ENCODE peak calls at places on chromosomes 4 and X, in five cellular contexts. One of them, this sample, is unnamed.

GRCh38 chr4:112523764-112524505 is 8.0 kb upstream of the NEUROG2 start:
- DNase-seq in left lung: peak; percentile 93
- DNase-seq in heart right ventricle: peak; percentile 65
- DNase-seq in upper lobe of right lung: peak; percentile 84
- DNase-seq in pancreas: peak; percentile 81
- DNase-seq in this sample: no peak

GRCh38 chr4:80336582-80336981 is 1.1 kb downstream of the CFAP299 start:
- DNase-seq in left lung: no peak
- DNase-seq in heart right ventricle: no peak
- DNase-seq in upper lobe of right lung: peak; percentile 51
- DNase-seq in pancreas: peak; percentile 35
- DNase-seq in this sample: no peak

GRCh38 chr4:73669410-73670183 is 49.4 kb upstream of the RASSF6 start:
- DNase-seq in left lung: no peak
- DNase-seq in heart right ventricle: no peak
- DNase-seq in upper lobe of right lung: no peak
- DNase-seq in pancreas: no peak
- DNase-seq in this sample: peak; percentile 58

GRCh38 chr4:1623390-1623789 is 60.7 kb downstream of the FAM53A start:
- DNase-seq in left lung: no peak
- DNase-seq in heart right ventricle: no peak
- DNase-seq in upper lobe of right lung: no peak
- DNase-seq in pancreas: no peak
- DNase-seq in this sample: no peak

GRCh38 chr4:25030283-25031076 is at the start of gene LGI2:
- DNase-seq in left lung: peak; percentile 80
- DNase-seq in heart right ventricle: peak; percentile 51
- DNase-seq in upper lobe of right lung: peak; percentile 70
- DNase-seq in pancreas: peak; percentile 41
- DNase-seq in this sample: no peak

GRCh38 chr4:5890063-5890727 is 2.7 kb downstream of the CRMP1 start:
- DNase-seq in left lung: peak; percentile 50
- DNase-seq in heart right ventricle: no peak
- DNase-seq in upper lobe of right lung: no peak
- DNase-seq in pancreas: no peak
- DNase-seq in this sample: no peak

GRCh38 chrX:15269120-15269519 is 763 bp downstream of the ASB9 start:
- DNase-seq in left lung: no peak
- DNase-seq in heart right ventricle: no peak
- DNase-seq in upper lobe of right lung: no peak
- DNase-seq in pancreas: no peak
- DNase-seq in this sample: no peak

GRCh38 chrX:34132028-34132427 is at the start of gene FAM47A:
- DNase-seq in left lung: no peak
- DNase-seq in heart right ventricle: no peak
- DNase-seq in upper lobe of right lung: no peak
- DNase-seq in pancreas: no peak
- DNase-seq in this sample: no peak

GRCh38 chr4:159983080-159983479 is 880.2 kb downstream of the RAPGEF2 start:
- DNase-seq in left lung: no peak
- DNase-seq in heart right ventricle: no peak
- DNase-seq in upper lobe of right lung: no peak
- DNase-seq in pancreas: no peak
- DNase-seq in this sample: no peak

GRCh38 chr4:75737398-75737797 is 13.0 kb downstream of the USO1 start:
- DNase-seq in left lung: no peak
- DNase-seq in heart right ventricle: no peak
- DNase-seq in upper lobe of right lung: no peak
- DNase-seq in pancreas: no peak
- DNase-seq in this sample: no peak
- H3K4me1 ChIP-seq in left lung: no peaks in the 10 kb centered on the region
- H3K4me1 ChIP-seq in heart right ventricle: no peaks in the 10 kb centered on the region
- H3K4me1 ChIP-seq in upper lobe of right lung: peaks cover 13% of the 10 kb centered on the region
- H3K4me1 ChIP-seq in pancreas: no peaks in the 10 kb centered on the region
- H3K4me1 ChIP-seq in this sample: peaks cover 30% of the 10 kb centered on the region

GRCh38 chrX:131812847-131813825 is 210.0 kb upstream of the STK26 start:
- DNase-seq in left lung: no peak
- DNase-seq in heart right ventricle: no peak
- DNase-seq in upper lobe of right lung: no peak
- DNase-seq in pancreas: peak; percentile 81
- DNase-seq in this sample: peak; percentile 80
- H3K27ac ChIP-seq in left lung: peak overlapping the region; percentile 81
- H3K27ac ChIP-seq in heart right ventricle: peak overlapping the region; percentile 62
- H3K27ac ChIP-seq in upper lobe of right lung: peak overlapping the region; percentile 76
- H3K27ac ChIP-seq in pancreas: peak overlapping the region; percentile 42
- H3K27ac ChIP-seq in this sample: peak overlapping the region; percentile 67

GRCh38 chrX:12972867-12973560 is 1.9 kb upstream of the TMSB4X start:
- DNase-seq in left lung: no peak
- DNase-seq in heart right ventricle: no peak
- DNase-seq in upper lobe of right lung: no peak
- DNase-seq in pancreas: no peak
- DNase-seq in this sample: no peak
- H3K4me1 ChIP-seq in left lung: no peaks in the 10 kb centered on the region
- H3K4me1 ChIP-seq in heart right ventricle: no peaks in the 10 kb centered on the region
- H3K4me1 ChIP-seq in upper lobe of right lung: peaks cover 6% of the 10 kb centered on the region
- H3K4me1 ChIP-seq in pancreas: no peaks in the 10 kb centered on the region
- H3K4me1 ChIP-seq in this sample: no peaks in the 10 kb centered on the region

DNA sequence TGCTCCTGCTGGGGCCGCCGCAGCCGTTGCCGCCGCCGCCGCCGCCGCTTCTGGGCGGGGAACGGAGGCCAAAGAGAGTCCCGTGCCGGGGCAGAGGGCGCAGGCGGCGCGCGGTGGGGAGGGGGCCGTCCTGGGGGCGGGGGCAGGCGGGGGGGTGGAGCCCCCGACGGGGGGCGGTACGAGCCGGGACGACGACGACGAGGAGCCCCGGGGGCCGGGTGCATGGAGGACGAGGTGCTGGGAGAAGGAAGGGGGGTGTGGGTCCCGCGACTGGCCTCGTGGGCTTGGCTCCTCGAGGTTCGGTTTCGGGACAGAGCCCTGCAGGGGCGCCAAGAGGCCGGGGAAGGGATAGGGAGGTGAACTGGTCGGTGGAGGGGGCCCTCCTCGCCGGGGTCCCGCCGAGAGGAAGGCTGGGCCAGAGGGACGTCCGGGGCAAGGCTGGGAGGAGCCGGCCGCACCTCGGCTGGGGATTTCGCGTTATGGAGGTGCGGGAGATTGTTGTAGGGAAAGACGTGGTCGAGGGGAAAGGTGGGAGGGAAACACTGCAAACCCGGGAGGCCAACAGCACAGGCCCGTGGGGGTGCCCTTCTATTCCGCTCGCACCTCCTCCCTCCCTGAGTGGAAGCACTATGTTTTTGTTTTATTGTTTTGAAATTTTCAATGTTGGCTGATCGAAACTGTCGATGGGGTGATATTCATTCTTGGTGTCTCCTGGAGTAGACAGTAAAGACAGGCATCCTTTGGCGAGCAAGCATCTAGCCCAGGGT is 1.9 kb downstream of the BCORL1 start:
- DNase-seq in left lung: peak; percentile 85
- DNase-seq in heart right ventricle: peak; percentile 40
- DNase-seq in upper lobe of right lung: peak; percentile 73
- DNase-seq in pancreas: peak; percentile 32
- DNase-seq in this sample: peak; percentile 28
- H3K27ac ChIP-seq in left lung: no peak overlapping the region
- H3K27ac ChIP-seq in heart right ventricle: peak overlapping the region; percentile 41
- H3K27ac ChIP-seq in upper lobe of right lung: no peak overlapping the region
- H3K27ac ChIP-seq in pancreas: no peak overlapping the region
- H3K27ac ChIP-seq in this sample: no peak overlapping the region

DNA sequence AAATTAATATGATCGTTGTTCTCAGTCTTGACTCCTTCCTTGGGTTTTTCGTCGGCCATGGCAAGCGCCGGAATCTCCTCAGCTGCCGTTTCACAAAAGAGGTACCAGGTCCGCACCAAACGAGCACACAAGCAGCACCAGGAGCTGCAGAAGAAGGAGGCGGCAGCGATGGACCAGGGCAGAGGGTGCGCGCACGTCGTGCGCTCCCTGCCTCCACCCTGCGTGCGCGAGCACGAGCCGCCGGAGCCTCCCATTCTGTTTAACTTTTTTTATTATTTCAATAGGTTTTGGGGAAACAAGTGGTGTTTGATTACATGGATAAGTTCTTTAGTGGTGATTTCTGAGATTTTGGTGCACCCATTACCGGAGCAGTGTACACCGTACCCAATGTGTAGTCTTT is 158.2 kb downstream of the PLS3 start:
- DNase-seq in left lung: no peak
- DNase-seq in heart right ventricle: no peak
- DNase-seq in upper lobe of right lung: no peak
- DNase-seq in pancreas: no peak
- DNase-seq in this sample: no peak
- H3K4me1 ChIP-seq in left lung: no peaks in the 10 kb centered on the region
- H3K4me1 ChIP-seq in heart right ventricle: no peaks in the 10 kb centered on the region
- H3K4me1 ChIP-seq in upper lobe of right lung: no peaks in the 10 kb centered on the region
- H3K4me1 ChIP-seq in pancreas: no peaks in the 10 kb centered on the region
- H3K4me1 ChIP-seq in this sample: no peaks in the 10 kb centered on the region

GRCh38 chrX:121132675-121133074 is 85.3 kb downstream of the GLUD2 start:
- DNase-seq in left lung: no peak
- DNase-seq in heart right ventricle: no peak
- DNase-seq in upper lobe of right lung: no peak
- DNase-seq in pancreas: no peak
- DNase-seq in this sample: no peak

GRCh38 chrX:121135488-121136207 is 88.2 kb downstream of the GLUD2 start:
- DNase-seq in left lung: no peak
- DNase-seq in heart right ventricle: no peak
- DNase-seq in upper lobe of right lung: no peak
- DNase-seq in pancreas: no peak
- DNase-seq in this sample: no peak
- H3K27ac ChIP-seq in left lung: no peak overlapping the region
- H3K27ac ChIP-seq in heart right ventricle: no peak overlapping the region
- H3K27ac ChIP-seq in upper lobe of right lung: no peak overlapping the region
- H3K27ac ChIP-seq in pancreas: no peak overlapping the region
- H3K27ac ChIP-seq in this sample: no peak overlapping the region

DNA sequence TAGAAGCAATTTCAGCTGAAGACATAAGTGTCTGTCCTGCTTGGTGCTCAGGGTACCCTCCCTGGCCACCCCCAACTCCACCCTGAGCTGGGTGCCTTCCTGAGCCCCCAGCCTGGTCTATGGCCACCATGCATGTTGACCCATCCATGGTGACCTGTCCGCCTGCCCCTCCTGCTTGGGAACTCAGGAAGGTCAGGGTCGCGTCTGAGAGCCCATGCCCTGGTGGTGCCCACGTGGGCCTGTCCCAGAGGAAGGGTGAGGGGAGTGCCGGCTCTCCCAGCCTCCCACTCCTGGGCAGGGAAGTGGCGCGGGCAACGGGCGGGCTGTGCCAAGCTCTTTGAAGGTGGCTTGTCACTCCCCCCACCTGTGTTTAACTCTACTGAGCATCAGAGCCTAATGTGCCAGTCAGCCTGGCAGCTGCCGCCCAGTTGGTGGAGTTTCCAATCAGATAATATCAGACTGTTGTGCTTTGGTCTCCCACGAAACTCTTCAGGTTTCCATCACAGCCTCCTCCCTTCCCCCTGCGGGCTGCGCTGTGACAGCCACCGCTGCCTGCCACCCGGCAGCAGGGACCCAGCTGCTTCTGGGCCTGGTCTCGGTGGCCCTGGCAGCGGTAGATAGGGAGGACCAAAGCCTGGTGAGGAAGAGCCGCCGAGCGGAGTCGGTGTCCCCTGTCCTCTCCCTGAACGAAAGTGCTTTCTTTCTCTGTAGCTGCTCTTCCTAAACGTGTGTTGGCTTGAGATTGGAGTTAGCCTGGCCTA is 4.8 kb downstream of the SH3BP2 start:
- DNase-seq in left lung: peak; percentile 82
- DNase-seq in heart right ventricle: peak; percentile 63
- DNase-seq in upper lobe of right lung: peak; percentile 65
- DNase-seq in pancreas: peak; percentile 81
- DNase-seq in this sample: peak; percentile 23
- H3K4me1 ChIP-seq in left lung: peaks cover 67% of the 10 kb centered on the region
- H3K4me1 ChIP-seq in heart right ventricle: peaks cover 62% of the 10 kb centered on the region
- H3K4me1 ChIP-seq in upper lobe of right lung: peaks cover 88% of the 10 kb centered on the region
- H3K4me1 ChIP-seq in pancreas: peaks cover 29% of the 10 kb centered on the region
- H3K4me1 ChIP-seq in this sample: peaks cover 32% of the 10 kb centered on the region

GRCh38 chr4:83284161-83285021 is at the start of gene COQ2:
- DNase-seq in left lung: peak; percentile 99
- DNase-seq in heart right ventricle: peak; percentile 97
- DNase-seq in upper lobe of right lung: peak; percentile 99
- DNase-seq in pancreas: peak; percentile 96
- DNase-seq in this sample: peak; percentile 96

GRCh38 chr4:83281326-83281725 is 3.3 kb downstream of the COQ2 start:
- DNase-seq in left lung: no peak
- DNase-seq in heart right ventricle: no peak
- DNase-seq in upper lobe of right lung: no peak
- DNase-seq in pancreas: no peak
- DNase-seq in this sample: no peak

GRCh38 chr4:83282049-83282535 is 2.5 kb downstream of the COQ2 start:
- DNase-seq in left lung: no peak
- DNase-seq in heart right ventricle: no peak
- DNase-seq in upper lobe of right lung: no peak
- DNase-seq in pancreas: no peak
- DNase-seq in this sample: peak; percentile 50

GRCh38 chr4:83285022-83285387 is 407 bp upstream of the COQ2 start:
- DNase-seq in left lung: no peak
- DNase-seq in heart right ventricle: no peak
- DNase-seq in upper lobe of right lung: no peak
- DNase-seq in pancreas: no peak
- DNase-seq in this sample: peak; percentile 55
- H3K27ac ChIP-seq in left lung: peak overlapping the region; percentile 96
- H3K27ac ChIP-seq in heart right ventricle: peak overlapping the region; percentile 97
- H3K27ac ChIP-seq in upper lobe of right lung: peak overlapping the region; percentile 90
- H3K27ac ChIP-seq in pancreas: peak overlapping the region; percentile 94
- H3K27ac ChIP-seq in this sample: peak overlapping the region; percentile 94

This sample was measured in adrenal gland.